ENCODE peak calls at places on chromosomes 7 and 10, in four cellular contexts. U is BJ, Y is colonic mucosa, M is right atrium auricular region. R is an unnamed sample.

GRCh38 chr7:27739301-27739913 is 555 bp upstream of the TAX1BP1 start:
- DNase-seq in U (no peak), Y (peak; percentile 38), M (peak; percentile 64), R (no peak)

GRCh38 chr7:38822556-38822955 is 86.4 kb downstream of the VPS41 start:
- DNase-seq in U (no peak), Y (no peak), M (no peak), R (no peak)

GRCh38 chr7:155877167-155877566 is 64.9 kb upstream of the SHH start:
- DNase-seq in U (no peak), Y (no peak), M (no peak), R (no peak)

GRCh38 chr10:88810196-88810961 is 7.8 kb downstream of the LIPM start:
- DNase-seq in U (peak; percentile 29), Y (peak; percentile 33), M (no peak), R (no peak)

GRCh38 chr7:70776627-70777101 is 355.3 kb upstream of the GALNT17 start:
- DNase-seq in U (no peak), Y (no peak), M (no peak), R (no peak)

GRCh38 chr10:91474009-91474408 is 63.9 kb downstream of the HECTD2 start:
- DNase-seq in U (no peak), Y (no peak), M (no peak), R (no peak)

GRCh38 chr10:72746606-72747357 is 54.8 kb downstream of the MCU start:
- DNase-seq in U (no peak), Y (no peak), M (no peak), R (no peak)

GRCh38 chr10:37704566-37704965 is 152.8 kb downstream of the ZNF248 start:
- DNase-seq in U (no peak), Y (no peak), M (no peak), R (no peak)

GRCh38 chr10:58577394-58577793 is 64.7 kb downstream of the BICC1 start:
- DNase-seq in U (peak; percentile 44), Y (no peak), M (no peak), R (no peak)

GRCh38 chr7:4715385-4715770 is 33.3 kb downstream of the FOXK1 start:
- DNase-seq in U (no peak), Y (no peak), M (peak; percentile 84), R (peak; percentile 80)

GRCh38 chr7:43038229-43038628 is 74.2 kb upstream of the HECW1 start:
- DNase-seq in U (peak; percentile 85), Y (no peak), M (no peak), R (no peak)

GRCh38 chr10:79273603-79274002 is 73.7 kb upstream of the PPIF start:
- DNase-seq in U (no peak), Y (no peak), M (peak; percentile 83), R (no peak)

GRCh38 chr10:22473459-22473858 is 128.2 kb downstream of the SPAG6 start:
- DNase-seq in U (no peak), Y (no peak), M (no peak), R (no peak)

GRCh38 chr7:88040694-88041093 is 106.6 kb downstream of the ADAM22 start:
- DNase-seq in U (no peak), Y (no peak), M (no peak), R (no peak)

GRCh38 chr10:88437411-88437810 is 145.7 kb downstream of the RNLS start:
- DNase-seq in U (no peak), Y (no peak), M (no peak), R (no peak)

GRCh38 chr10:43249962-43250624 is 16.8 kb downstream of the RASGEF1A start:
- DNase-seq in U (no peak), Y (no peak), M (peak; percentile 40), R (peak; percentile 24)

GRCh38 chr7:34596887-34597286 is 61.1 kb upstream of the NPSR1 start:
- DNase-seq in U (no peak), Y (no peak), M (no peak), R (no peak)

GRCh38 chr7:28718042-28718452 is 240.1 kb downstream of the TRIL start:
- DNase-seq in U (no peak), Y (no peak), M (no peak), R (no peak)

GRCh38 chr7:39324134-39324760 is 242.0 kb upstream of the YAE1 start:
- DNase-seq in U (no peak), Y (no peak), M (no peak), R (no peak)

GRCh38 chr7:124267154-124267553 is 234.3 kb upstream of the TMEM229A start:
- DNase-seq in U (no peak), Y (no peak), M (no peak), R (no peak)

GRCh38 chr10:9229702-9230101 is 1175.2 kb downstream of the GATA3 start:
- DNase-seq in U (no peak), Y (no peak), M (no peak), R (no peak)

GRCh38 chr10:104614245-104614831 is 26.8 kb upstream of the SORCS3 start:
- DNase-seq in U (no peak), Y (peak; percentile 24), M (no peak), R (no peak)

GRCh38 chr10:100741386-100742066 is 3.9 kb upstream of the PAX2 start:
- DNase-seq in U (no peak), Y (no peak), M (no peak), R (no peak)

GRCh38 chr7:134857958-134858357 is 78.5 kb downstream of the CALD1 start:
- DNase-seq in U (no peak), Y (no peak), M (no peak), R (no peak)

DNA sequence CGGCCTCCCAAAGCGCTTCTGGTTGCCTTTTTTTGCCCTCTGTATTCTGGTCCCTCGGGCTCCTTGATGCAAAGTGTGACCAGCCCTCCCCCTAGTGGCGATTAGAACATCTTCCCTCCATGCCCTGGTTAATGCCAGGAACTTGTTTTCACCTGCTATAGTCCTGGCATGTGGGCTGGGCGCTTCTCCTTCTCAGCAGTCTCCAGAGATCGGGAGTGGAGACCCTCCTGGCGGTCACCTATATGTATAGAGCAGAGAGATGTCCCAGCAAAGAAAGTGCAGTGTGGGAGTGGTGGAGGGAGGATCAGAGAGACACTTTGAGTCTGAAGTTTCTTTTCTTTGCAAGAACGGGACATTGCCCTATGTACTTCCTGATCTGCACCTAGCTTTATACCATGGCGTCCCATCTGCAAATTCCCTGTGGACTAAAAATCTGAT is 264.1 kb downstream of the OTUD1 start:
- DNase-seq in U (no peak), Y (peak; percentile 46), M (no peak), R (no peak)
- H3K4me3 ChIP-seq in U (no peak overlapping the region), Y (no peak overlapping the region), M (no peak overlapping the region), R (no peak overlapping the region)

GRCh38 chr10:71251319-71251718 is 38.9 kb downstream of the UNC5B start:
- DNase-seq in U (no peak), Y (no peak), M (no peak), R (no peak)

GRCh38 chr10:71252195-71252594 is 39.8 kb downstream of the UNC5B start:
- DNase-seq in U (no peak), Y (peak; percentile 84), M (no peak), R (no peak)

GRCh38 chr10:71250842-71251241 is 38.5 kb downstream of the UNC5B start:
- DNase-seq in U (no peak), Y (no peak), M (no peak), R (no peak)

GRCh38 chr10:71249996-71250395 is 37.6 kb downstream of the UNC5B start:
- DNase-seq in U (no peak), Y (no peak), M (no peak), R (no peak)

GRCh38 chr10:71250405-71250804 is 38.0 kb downstream of the UNC5B start:
- DNase-seq in U (no peak), Y (no peak), M (no peak), R (no peak)
- H3K4me3 ChIP-seq in U (no peak overlapping the region), Y (no peak overlapping the region), M (no peak overlapping the region), R (no peak overlapping the region)

GRCh38 chr10:29533696-29534285 is 101.0 kb downstream of the SVIL start:
- DNase-seq in U (no peak), Y (peak; percentile 36), M (no peak), R (no peak)

GRCh38 chr10:29534590-29534989 is 100.2 kb downstream of the SVIL start:
- DNase-seq in U (no peak), Y (no peak), M (no peak), R (no peak)

GRCh38 chr10:29535778-29536459 is 98.9 kb downstream of the SVIL start:
- DNase-seq in U (no peak), Y (no peak), M (no peak), R (peak; percentile 76)

GRCh38 chr10:29533046-29533445 is 101.7 kb downstream of the SVIL start:
- DNase-seq in U (no peak), Y (no peak), M (no peak), R (no peak)

GRCh38 chr10:29535012-29535777 is 99.6 kb downstream of the SVIL start:
- DNase-seq in U (peak; percentile 81), Y (peak; percentile 88), M (peak; percentile 73), R (peak; percentile 50)
- H3K4me3 ChIP-seq in U (no peak overlapping the region), Y (no peak overlapping the region), M (peak overlapping the region; percentile 18), R (no peak overlapping the region)

GRCh38 chr7:6026011-6026819 is 5.0 kb upstream of the ANKRD61 start:
- DNase-seq in U (no peak), Y (peak; percentile 91), M (peak; percentile 72), R (peak; percentile 78)

GRCh38 chr7:6027806-6028365 is 3.3 kb upstream of the ANKRD61 start:
- DNase-seq in U (no peak), Y (no peak), M (no peak), R (no peak)

GRCh38 chr7:6030988-6031387 is at the start of gene ANKRD61:
- DNase-seq in U (no peak), Y (no peak), M (no peak), R (no peak)

GRCh38 chr7:6026917-6027316 is 4.3 kb upstream of the ANKRD61 start:
- DNase-seq in U (no peak), Y (peak; percentile 29), M (no peak), R (peak; percentile 38)

GRCh38 chr7:6028563-6028962 is 2.6 kb upstream of the ANKRD61 start:
- DNase-seq in U (no peak), Y (no peak), M (no peak), R (no peak)
- H3K4me3 ChIP-seq in U (no peak overlapping the region), Y (no peak overlapping the region), M (no peak overlapping the region), R (no peak overlapping the region)

DNA sequence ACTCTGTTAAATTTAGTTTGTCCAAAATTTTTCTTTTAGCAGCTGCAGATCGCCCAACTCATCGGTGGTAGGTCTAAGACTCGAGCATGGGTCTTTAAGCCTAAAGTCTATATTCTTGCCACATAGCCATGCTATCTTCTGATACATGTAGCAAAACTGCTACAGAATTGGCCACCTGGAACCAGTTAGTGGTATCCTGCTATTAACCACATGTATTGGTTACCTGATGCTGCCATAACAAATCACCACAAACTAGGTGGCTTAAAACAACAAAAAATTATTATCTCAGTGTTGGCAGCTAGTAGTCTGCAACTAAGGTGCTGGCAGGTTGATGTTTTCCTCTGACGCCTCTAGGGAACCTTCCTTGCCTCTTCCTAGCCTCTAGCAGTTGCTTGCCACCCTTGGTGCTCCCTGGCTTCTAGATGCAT is 96.7 kb upstream of the PIK3CG start:
- DNase-seq in U (no peak), Y (no peak), M (no peak), R (no peak)
- H3K4me3 ChIP-seq in U (no peak overlapping the region), Y (no peak overlapping the region), M (no peak overlapping the region), R (no peak overlapping the region)

GRCh38 chr7:137934176-137934826 is 67.6 kb downstream of the CREB3L2 start:
- DNase-seq in U (no peak), Y (no peak), M (no peak), R (no peak)
- H3K4me3 ChIP-seq in U (no peak overlapping the region), Y (no peak overlapping the region), M (no peak overlapping the region), R (no peak overlapping the region)